ENCODE peak calls at places on chromosomes 3 and 15, in ten cellular contexts. P, G, T, E, J, W, S, U, F and Q are unnamed samples. For H3K4me1, the result is how much of the 10 kb centered on the place peaks cover.

GRCh38 chr15:100765458-100766224 is 114.0 kb upstream of the ALDH1A3 start:
- DNase-seq in T (no peak), U (peak), W (peak), G (no peak), E (no peak), P (peak), S (no peak), F (no peak), J (no peak), Q (no peak)

GRCh38 chr15:65305144-65305758 is 774 bp downstream of the RNU5B-1 start:
- DNase-seq in E (no peak), J (no peak), T (no peak), S (no peak), W (no peak), U (no peak), P (no peak), G (no peak), F (peak), Q (no peak)

GRCh38 chr3:15969874-15970640 is 172.3 kb upstream of the ANKRD28 start:
- DNase-seq in E (no peak), T (no peak), S (no peak), J (no peak), U (no peak), F (no peak), P (no peak), G (no peak), W (no peak), Q (no peak)

GRCh38 chr3:46609944-46610722 is 2.2 kb upstream of the FAM240A start:
- DNase-seq in F (no peak), E (no peak), U (no peak), S (no peak), G (no peak), W (no peak), J (no peak), T (no peak), P (no peak), Q (no peak)

GRCh38 chr15:70508561-70509281 is 254.6 kb downstream of the UACA start:
- DNase-seq in F (peak), J (peak), E (no peak), U (no peak), W (no peak), S (peak), G (peak), T (no peak), P (no peak), Q (peak)

GRCh38 chr3:132606085-132606484 is 9.0 kb downstream of the ACKR4 start:
- DNase-seq in S (peak), P (no peak), U (no peak), W (no peak), F (no peak), G (no peak), E (no peak), J (no peak), T (no peak), Q (peak)

GRCh38 chr3:17398959-17399551 is 343.4 kb downstream of the TBC1D5 start:
- DNase-seq in E (no peak), J (no peak), U (no peak), S (no peak), P (no peak), T (no peak), W (no peak), F (no peak), G (no peak), Q (no peak)

GRCh38 chr3:33044676-33045075 is 52.3 kb downstream of the GLB1 start:
- DNase-seq in G (no peak), E (no peak), S (no peak), W (no peak), U (no peak), F (no peak), T (peak), P (no peak), J (no peak), Q (no peak)

GRCh38 chr3:190124067-190124466 is 3.4 kb upstream of the P3H2 start:
- DNase-seq in J (no peak), P (no peak), S (no peak), T (no peak), U (no peak), G (no peak), W (no peak), E (no peak), F (no peak), Q (no peak)

GRCh38 chr3:194606941-194607340 is 26.3 kb downstream of the TMEM44 start:
- DNase-seq in J (no peak), T (no peak), U (no peak), W (no peak), P (no peak), E (no peak), F (no peak), G (no peak), S (no peak), Q (no peak)

GRCh38 chr15:23483821-23484299 is 36.8 kb upstream of the GOLGA6L2 start:
- DNase-seq in G (no peak), W (no peak), U (no peak), J (no peak), P (no peak), S (no peak), E (no peak), F (no peak), T (no peak), Q (no peak)

GRCh38 chr15:35876762-35877161 is 330.8 kb upstream of the DPH6 start:
- DNase-seq in P (no peak), F (no peak), T (no peak), E (no peak), J (no peak), U (no peak), G (no peak), W (no peak), S (no peak), Q (no peak)

GRCh38 chr15:56428821-56429458 is 36.0 kb downstream of the MNS1 start:
- DNase-seq in S (peak), W (no peak), J (peak), G (peak), F (peak), U (no peak), T (no peak), E (no peak), P (no peak), Q (no peak)

GRCh38 chr3:4351164-4351855 is 48.1 kb downstream of the SETMAR start:
- DNase-seq in P (no peak), G (peak), T (peak), S (peak), J (no peak), E (no peak), W (no peak), F (no peak), U (no peak), Q (no peak)

GRCh38 chr15:37076543-37076942 is 23.8 kb downstream of the MEIS2 start:
- DNase-seq in E (no peak), G (no peak), S (peak), P (no peak), W (no peak), U (no peak), F (no peak), T (no peak), J (no peak), Q (no peak)

GRCh38 chr3:194686816-194687637 is 1.3 kb downstream of the FAM43A start:
- DNase-seq in W (no peak), G (peak), F (peak), T (peak), P (peak), J (peak), U (peak), S (peak), E (peak), Q (no peak)

GRCh38 chr3:16828815-16829214 is 55.9 kb upstream of the PLCL2 start:
- DNase-seq in W (no peak), T (peak), E (no peak), P (no peak), U (no peak), F (peak), S (peak), G (peak), J (peak), Q (peak)

GRCh38 chr15:60580068-60580467 is 101.1 kb upstream of the ICE2 start:
- DNase-seq in G (no peak), J (no peak), T (no peak), U (no peak), F (peak), P (no peak), E (no peak), W (no peak), S (no peak), Q (no peak)

GRCh38 chr15:84734794-84735479 is 13.5 kb upstream of the ZNF592 start:
- DNase-seq in S (no peak), G (peak), F (peak), U (peak), E (no peak), T (peak), P (peak), W (no peak), J (peak), Q (peak)

GRCh38 chr3:86990171-86990733 is 697 bp downstream of the VGLL3 start:
- DNase-seq in F (peak), G (peak), P (peak), T (no peak), J (peak), S (peak), W (no peak), E (peak), U (peak), Q (no peak)

GRCh38 chr3:113002033-113002432 is 11.2 kb downstream of the GTPBP8 start:
- DNase-seq in J (no peak), S (no peak), P (no peak), E (no peak), F (no peak), U (no peak), T (no peak), G (no peak), W (no peak), Q (no peak)

GRCh38 chr15:51649659-51650521 is 27.3 kb upstream of the DMXL2 start:
- DNase-seq in J (peak), U (no peak), E (no peak), G (peak), W (no peak), P (no peak), T (peak), F (peak), S (peak), Q (peak)

GRCh38 chr15:28955160-28955502 is 69.4 kb downstream of the APBA2 start:
- DNase-seq in J (no peak), T (peak), F (no peak), U (no peak), P (peak), E (no peak), G (no peak), W (no peak), S (no peak), Q (no peak)

GRCh38 chr3:45690331-45691035 is 1.3 kb downstream of the SACM1L start:
- DNase-seq in U (no peak), E (no peak), P (no peak), G (no peak), J (no peak), T (peak), S (peak), W (no peak), F (peak), Q (no peak)

GRCh38 chr3:12993022-12993622 is 80.1 kb downstream of the IQSEC1 start:
- DNase-seq in E (no peak), J (peak), W (no peak), G (peak), F (no peak), T (no peak), P (no peak), U (no peak), S (peak), Q (no peak)

GRCh38 chr15:38058596-38059075 is 124.2 kb downstream of the TMCO5A start:
- DNase-seq in G (no peak), W (no peak), F (no peak), S (no peak), T (no peak), P (no peak), E (no peak), U (no peak), J (peak), Q (no peak)

GRCh38 chr15:85582719-85583089 is 202.3 kb downstream of the AKAP13 start:
- DNase-seq in E (peak), J (no peak), W (peak), F (no peak), G (peak), S (peak), U (peak), P (peak), T (peak), Q (no peak)

GRCh38 chr3:192608756-192609155 is 118.6 kb downstream of the FGF12 start:
- DNase-seq in P (no peak), E (no peak), T (no peak), J (no peak), F (no peak), U (no peak), W (no peak), S (no peak), G (no peak), Q (no peak)

GRCh38 chr15:29968099-29968892 is 114.5 kb upstream of the GOLGA8J start:
- DNase-seq in J (peak), T (no peak), P (no peak), W (no peak), E (peak), F (peak), U (no peak), S (peak), G (peak), Q (no peak)

GRCh38 chr15:63104727-63105126 is 16.9 kb upstream of the LACTB start:
- DNase-seq in T (no peak), F (peak), U (no peak), S (peak), W (no peak), J (no peak), P (no peak), E (no peak), G (no peak), Q (no peak)

DNA sequence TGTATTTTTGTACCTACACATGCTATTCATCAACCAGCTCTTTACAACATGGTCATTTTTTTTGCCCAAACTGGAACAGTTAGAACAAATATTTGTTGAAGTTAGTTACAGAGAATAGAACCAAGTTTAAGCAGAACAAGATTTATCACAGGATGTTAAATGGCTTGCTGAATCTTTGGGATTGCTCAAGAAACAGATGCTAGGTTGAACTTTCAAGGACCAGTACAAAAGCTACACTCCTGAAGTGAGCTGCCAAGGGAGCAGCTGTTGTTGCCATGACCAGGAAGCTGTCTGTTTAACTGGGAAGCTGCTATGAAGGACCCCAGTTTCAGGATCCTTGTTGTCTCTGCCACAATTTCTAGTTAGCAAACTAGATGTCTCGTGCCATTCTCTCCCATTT is 53.7 kb downstream of the ZIC1 start:
- DNase-seq in F (no peak), T (no peak), U (no peak), P (no peak), S (no peak), W (no peak), J (no peak), E (no peak), G (no peak), Q (no peak)
- H3K27ac ChIP-seq in F (no peak), T (no peak), U (no peak), P (no peak), S (no peak), W (no peak), J (no peak), E (no peak), G (no peak), Q (no peak)

GRCh38 chr3:142029052-142029642 is 120.2 kb downstream of the TFDP2 start:
- DNase-seq in J (no peak), S (no peak), P (no peak), T (no peak), F (no peak), W (no peak), E (no peak), U (no peak), G (no peak), Q (no peak)

GRCh38 chr3:142026333-142026732 is 123.0 kb downstream of the TFDP2 start:
- DNase-seq in P (no peak), U (no peak), W (no peak), G (no peak), S (no peak), F (no peak), E (no peak), J (no peak), T (no peak), Q (no peak)

GRCh38 chr3:142028174-142028833 is 121.0 kb downstream of the TFDP2 start:
- DNase-seq in F (peak), T (peak), S (peak), G (peak), P (no peak), U (no peak), E (no peak), J (peak), W (no peak), Q (peak)

GRCh38 chr3:142027713-142028112 is 121.6 kb downstream of the TFDP2 start:
- DNase-seq in J (peak), S (peak), G (peak), E (no peak), P (no peak), W (no peak), F (peak), U (no peak), T (no peak), Q (no peak)

DNA sequence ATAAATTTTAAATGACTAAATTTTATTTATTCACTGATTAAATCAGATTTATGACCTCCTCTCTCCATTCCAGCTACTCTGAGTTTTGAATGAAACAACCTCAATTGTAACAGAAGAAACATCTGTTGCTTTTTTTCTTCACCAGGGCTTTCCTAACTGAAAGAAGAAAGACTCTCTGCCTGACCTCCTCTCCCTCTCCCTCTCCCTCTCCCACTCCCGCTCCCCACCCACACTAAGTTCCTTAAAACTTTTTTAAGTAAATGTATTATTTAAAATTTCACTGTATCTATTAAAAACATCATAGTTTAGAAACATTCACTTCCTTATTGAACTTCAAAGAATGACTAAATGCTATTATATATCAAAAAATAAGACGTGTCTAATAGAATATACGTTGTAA is 122.0 kb downstream of the TFDP2 start:
- DNase-seq in E (no peak), U (no peak), F (no peak), T (no peak), J (peak), P (no peak), W (no peak), S (peak), G (no peak), Q (no peak)
- H3K4me1 ChIP-seq in E (under half), U (under half), F (under half), T (under half), J (under half), P (under half), W (under half), S (under half), G (under half), Q (under half)

GRCh38 chr3:115347737-115348136 is 200.6 kb upstream of the ZBTB20 start:
- DNase-seq in P (no peak), F (no peak), W (no peak), T (no peak), U (no peak), G (no peak), S (no peak), E (no peak), J (peak), Q (no peak)
- H3K27ac ChIP-seq in P (no peak), F (no peak), W (no peak), T (no peak), U (no peak), G (no peak), S (no peak), E (no peak), J (no peak), Q (no peak)

DNA sequence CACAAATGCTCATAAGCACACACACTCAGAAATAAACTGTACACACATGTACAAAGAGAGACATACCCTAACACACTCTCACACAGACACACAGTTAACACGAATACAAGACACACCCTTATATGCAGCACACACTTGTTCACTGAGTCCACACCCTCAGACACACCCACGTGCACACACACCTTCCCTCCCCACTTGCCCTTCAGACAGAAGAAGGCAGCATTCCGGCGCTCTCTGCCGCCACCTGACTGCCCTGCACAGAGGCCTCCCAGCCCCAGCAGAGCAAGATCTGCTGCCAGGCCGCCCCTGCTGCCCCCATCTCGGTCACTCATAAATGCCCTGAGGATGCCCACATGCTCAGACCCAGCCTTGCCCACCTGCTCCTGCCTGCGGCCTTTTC is 71.0 kb downstream of the EPHB3 start:
- DNase-seq in G (peak), P (no peak), W (no peak), T (no peak), E (no peak), S (no peak), U (no peak), J (no peak), F (no peak), Q (no peak)
- H3K4me1 ChIP-seq in G (under half), P (under half), W (under half), T (under half), E (under half), S (under half), U (under half), J (under half), F (under half), Q (under half)

GRCh38 chr3:53151870-53152269 is 9.1 kb upstream of the PRKCD start:
- DNase-seq in S (no peak), W (no peak), G (no peak), E (no peak), F (no peak), T (no peak), U (no peak), J (no peak), P (no peak), Q (no peak)

GRCh38 chr3:53149699-53150098 is 11.3 kb upstream of the PRKCD start:
- DNase-seq in F (no peak), W (no peak), J (no peak), T (no peak), P (no peak), S (no peak), U (no peak), E (peak), G (no peak), Q (no peak)

GRCh38 chr3:53150247-53151085 is 10.5 kb upstream of the PRKCD start:
- DNase-seq in F (peak), G (no peak), W (no peak), U (no peak), S (peak), J (no peak), T (no peak), E (peak), P (no peak), Q (no peak)

GRCh38 chr3:53152316-53152715 is 8.7 kb upstream of the PRKCD start:
- DNase-seq in T (no peak), F (no peak), U (no peak), W (no peak), E (no peak), G (no peak), S (no peak), P (no peak), J (no peak), Q (no peak)

DNA sequence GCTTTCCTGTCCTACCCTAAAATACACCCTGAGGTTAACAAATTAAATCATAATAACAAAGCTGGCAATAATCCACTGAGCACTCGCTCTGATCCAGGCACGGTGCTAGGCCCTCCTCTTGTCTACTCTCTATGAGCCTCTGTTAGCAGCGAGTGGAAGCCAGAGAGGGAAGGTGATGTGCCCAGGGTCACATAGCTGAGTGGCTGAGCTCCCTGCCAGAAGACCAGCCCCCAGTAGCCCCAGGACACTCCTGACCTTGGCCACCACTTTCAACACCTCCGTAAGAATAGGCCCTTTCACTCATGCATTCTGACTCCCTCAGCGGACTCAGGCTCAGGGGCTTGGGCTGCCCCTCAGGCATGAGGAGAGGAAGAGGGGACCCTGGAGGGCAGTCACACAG is 9.5 kb upstream of the PRKCD start:
- DNase-seq in G (no peak), F (no peak), P (no peak), U (no peak), S (no peak), T (no peak), W (no peak), E (no peak), J (no peak), Q (no peak)
- H3K27ac ChIP-seq in G (no peak), F (no peak), P (no peak), U (no peak), S (no peak), T (no peak), W (no peak), E (no peak), J (no peak), Q (no peak)

GRCh38 chr15:77542491-77543001 is 90.2 kb downstream of the LINGO1 start:
- DNase-seq in G (no peak), P (no peak), E (no peak), W (no peak), S (peak), T (no peak), F (peak), J (no peak), U (peak), Q (peak)
- H3K4me1 ChIP-seq in G (under half), P (under half), E (under half), W (half or more), S (under half), T (under half), F (under half), J (under half), U (under half), Q (under half)

GRCh38 chr15:73495171-73495570 is 52.2 kb downstream of the REC114 start:
- DNase-seq in U (no peak), E (no peak), T (no peak), P (no peak), J (no peak), S (no peak), G (no peak), W (no peak), F (no peak), Q (no peak)
- H3K27ac ChIP-seq in U (no peak), E (no peak), T (no peak), P (no peak), J (no peak), S (no peak), G (no peak), W (no peak), F (no peak), Q (no peak)